ENCODE peak calls at places on chromosomes 11 and 22, in seven cellular contexts. One of them, this sample, is unnamed.

GRCh38 chr11:35047179-35047578 is 91.8 kb upstream of the CD44 start:
- DNase-seq in T-cell: peak
- DNase-seq in hepatic stellate cell: no peak
- DNase-seq in stimulated activated CD4-positive, alpha-beta T cell treated with anti-CD3 and anti-CD28 coated beads, Interleukin-12 subunit alpha, Interleukin-12 subunit beta, amount 100 ng/mL, for 4 hours: no peak
- DNase-seq in EL: no peak
- DNase-seq in body of pancreas: no peak
- DNase-seq in transverse colon: no peak
- DNase-seq in this sample: no peak

GRCh38 chr22:27616033-27616432 is 185.5 kb downstream of the MN1 start:
- DNase-seq in T-cell: no peak
- DNase-seq in hepatic stellate cell: no peak
- DNase-seq in stimulated activated CD4-positive, alpha-beta T cell treated with anti-CD3 and anti-CD28 coated beads, Interleukin-12 subunit alpha, Interleukin-12 subunit beta, amount 100 ng/mL, for 4 hours: no peak
- DNase-seq in EL: no peak
- DNase-seq in body of pancreas: no peak
- DNase-seq in transverse colon: no peak
- DNase-seq in this sample: no peak

GRCh38 chr11:75762885-75763284 is 5.7 kb upstream of the DGAT2 start:
- DNase-seq in T-cell: no peak
- DNase-seq in hepatic stellate cell: no peak
- DNase-seq in stimulated activated CD4-positive, alpha-beta T cell treated with anti-CD3 and anti-CD28 coated beads, Interleukin-12 subunit alpha, Interleukin-12 subunit beta, amount 100 ng/mL, for 4 hours: no peak
- DNase-seq in EL: no peak
- DNase-seq in body of pancreas: no peak
- DNase-seq in transverse colon: no peak
- DNase-seq in this sample: no peak

GRCh38 chr22:50267591-50268390 is 2.4 kb downstream of the MAPK11 start:
- DNase-seq in T-cell: peak
- DNase-seq in hepatic stellate cell: peak
- DNase-seq in stimulated activated CD4-positive, alpha-beta T cell treated with anti-CD3 and anti-CD28 coated beads, Interleukin-12 subunit alpha, Interleukin-12 subunit beta, amount 100 ng/mL, for 4 hours: peak
- DNase-seq in EL: peak
- DNase-seq in body of pancreas: peak
- DNase-seq in transverse colon: peak
- DNase-seq in this sample: peak

GRCh38 chr11:6615882-6616585 is 3.2 kb downstream of the TPP1 start:
- DNase-seq in T-cell: no peak
- DNase-seq in hepatic stellate cell: no peak
- DNase-seq in stimulated activated CD4-positive, alpha-beta T cell treated with anti-CD3 and anti-CD28 coated beads, Interleukin-12 subunit alpha, Interleukin-12 subunit beta, amount 100 ng/mL, for 4 hours: no peak
- DNase-seq in EL: peak
- DNase-seq in body of pancreas: no peak
- DNase-seq in transverse colon: no peak
- DNase-seq in this sample: no peak

GRCh38 chr11:69018924-69019323 is 5.9 kb upstream of the MRGPRF start:
- DNase-seq in T-cell: no peak
- DNase-seq in hepatic stellate cell: no peak
- DNase-seq in stimulated activated CD4-positive, alpha-beta T cell treated with anti-CD3 and anti-CD28 coated beads, Interleukin-12 subunit alpha, Interleukin-12 subunit beta, amount 100 ng/mL, for 4 hours: no peak
- DNase-seq in EL: peak
- DNase-seq in body of pancreas: no peak
- DNase-seq in transverse colon: no peak
- DNase-seq in this sample: peak

GRCh38 chr11:122646549-122647340 is 8.8 kb upstream of the UBASH3B start:
- DNase-seq in T-cell: no peak
- DNase-seq in hepatic stellate cell: peak
- DNase-seq in stimulated activated CD4-positive, alpha-beta T cell treated with anti-CD3 and anti-CD28 coated beads, Interleukin-12 subunit alpha, Interleukin-12 subunit beta, amount 100 ng/mL, for 4 hours: no peak
- DNase-seq in EL: peak
- DNase-seq in body of pancreas: no peak
- DNase-seq in transverse colon: no peak
- DNase-seq in this sample: no peak

GRCh38 chr22:49882519-49883293 is 29.1 kb downstream of the ZBED4 start:
- DNase-seq in T-cell: no peak
- DNase-seq in hepatic stellate cell: no peak
- DNase-seq in stimulated activated CD4-positive, alpha-beta T cell treated with anti-CD3 and anti-CD28 coated beads, Interleukin-12 subunit alpha, Interleukin-12 subunit beta, amount 100 ng/mL, for 4 hours: no peak
- DNase-seq in EL: no peak
- DNase-seq in body of pancreas: no peak
- DNase-seq in transverse colon: no peak
- DNase-seq in this sample: no peak

GRCh38 chr22:43832393-43833265 is 20.5 kb upstream of the EFCAB6 start:
- DNase-seq in T-cell: no peak
- DNase-seq in hepatic stellate cell: no peak
- DNase-seq in stimulated activated CD4-positive, alpha-beta T cell treated with anti-CD3 and anti-CD28 coated beads, Interleukin-12 subunit alpha, Interleukin-12 subunit beta, amount 100 ng/mL, for 4 hours: no peak
- DNase-seq in EL: no peak
- DNase-seq in body of pancreas: no peak
- DNase-seq in transverse colon: no peak
- DNase-seq in this sample: no peak

GRCh38 chr11:122309262-122309925 is 193.4 kb upstream of the BLID start:
- DNase-seq in T-cell: no peak
- DNase-seq in hepatic stellate cell: no peak
- DNase-seq in stimulated activated CD4-positive, alpha-beta T cell treated with anti-CD3 and anti-CD28 coated beads, Interleukin-12 subunit alpha, Interleukin-12 subunit beta, amount 100 ng/mL, for 4 hours: no peak
- DNase-seq in EL: no peak
- DNase-seq in body of pancreas: no peak
- DNase-seq in transverse colon: no peak
- DNase-seq in this sample: no peak

GRCh38 chr11:34757026-34757451 is 136.1 kb downstream of the EHF start:
- DNase-seq in T-cell: no peak
- DNase-seq in hepatic stellate cell: no peak
- DNase-seq in stimulated activated CD4-positive, alpha-beta T cell treated with anti-CD3 and anti-CD28 coated beads, Interleukin-12 subunit alpha, Interleukin-12 subunit beta, amount 100 ng/mL, for 4 hours: no peak
- DNase-seq in EL: no peak
- DNase-seq in body of pancreas: no peak
- DNase-seq in transverse colon: peak
- DNase-seq in this sample: no peak

GRCh38 chr22:46450931-46451660 is 86.3 kb downstream of the CELSR1 start:
- DNase-seq in T-cell: no peak
- DNase-seq in hepatic stellate cell: no peak
- DNase-seq in stimulated activated CD4-positive, alpha-beta T cell treated with anti-CD3 and anti-CD28 coated beads, Interleukin-12 subunit alpha, Interleukin-12 subunit beta, amount 100 ng/mL, for 4 hours: no peak
- DNase-seq in EL: no peak
- DNase-seq in body of pancreas: no peak
- DNase-seq in transverse colon: no peak
- DNase-seq in this sample: no peak

GRCh38 chr11:9617960-9618359 is 44.5 kb downstream of the WEE1 start:
- DNase-seq in T-cell: no peak
- DNase-seq in hepatic stellate cell: peak
- DNase-seq in stimulated activated CD4-positive, alpha-beta T cell treated with anti-CD3 and anti-CD28 coated beads, Interleukin-12 subunit alpha, Interleukin-12 subunit beta, amount 100 ng/mL, for 4 hours: no peak
- DNase-seq in EL: peak
- DNase-seq in body of pancreas: no peak
- DNase-seq in transverse colon: no peak
- DNase-seq in this sample: no peak

GRCh38 chr11:14242198-14242597 is 116.8 kb downstream of the RRAS2 start:
- DNase-seq in T-cell: no peak
- DNase-seq in hepatic stellate cell: no peak
- DNase-seq in stimulated activated CD4-positive, alpha-beta T cell treated with anti-CD3 and anti-CD28 coated beads, Interleukin-12 subunit alpha, Interleukin-12 subunit beta, amount 100 ng/mL, for 4 hours: no peak
- DNase-seq in EL: no peak
- DNase-seq in body of pancreas: peak
- DNase-seq in transverse colon: no peak
- DNase-seq in this sample: peak

GRCh38 chr22:33126881-33127280 is 68.7 kb upstream of the SYN3 start:
- DNase-seq in T-cell: no peak
- DNase-seq in hepatic stellate cell: no peak
- DNase-seq in stimulated activated CD4-positive, alpha-beta T cell treated with anti-CD3 and anti-CD28 coated beads, Interleukin-12 subunit alpha, Interleukin-12 subunit beta, amount 100 ng/mL, for 4 hours: no peak
- DNase-seq in EL: no peak
- DNase-seq in body of pancreas: no peak
- DNase-seq in transverse colon: no peak
- DNase-seq in this sample: no peak

GRCh38 chr11:39346043-39346442 is 2113.4 kb downstream of the LRRC4C start:
- DNase-seq in T-cell: no peak
- DNase-seq in hepatic stellate cell: no peak
- DNase-seq in stimulated activated CD4-positive, alpha-beta T cell treated with anti-CD3 and anti-CD28 coated beads, Interleukin-12 subunit alpha, Interleukin-12 subunit beta, amount 100 ng/mL, for 4 hours: no peak
- DNase-seq in EL: no peak
- DNase-seq in body of pancreas: no peak
- DNase-seq in transverse colon: no peak
- DNase-seq in this sample: no peak

GRCh38 chr11:101706015-101706414 is 122.2 kb upstream of the TRPC6 start:
- DNase-seq in T-cell: no peak
- DNase-seq in hepatic stellate cell: no peak
- DNase-seq in stimulated activated CD4-positive, alpha-beta T cell treated with anti-CD3 and anti-CD28 coated beads, Interleukin-12 subunit alpha, Interleukin-12 subunit beta, amount 100 ng/mL, for 4 hours: no peak
- DNase-seq in EL: no peak
- DNase-seq in body of pancreas: no peak
- DNase-seq in transverse colon: no peak
- DNase-seq in this sample: no peak

GRCh38 chr11:34731596-34731995 is 110.7 kb downstream of the EHF start:
- DNase-seq in T-cell: no peak
- DNase-seq in hepatic stellate cell: no peak
- DNase-seq in stimulated activated CD4-positive, alpha-beta T cell treated with anti-CD3 and anti-CD28 coated beads, Interleukin-12 subunit alpha, Interleukin-12 subunit beta, amount 100 ng/mL, for 4 hours: no peak
- DNase-seq in EL: no peak
- DNase-seq in body of pancreas: no peak
- DNase-seq in transverse colon: no peak
- DNase-seq in this sample: no peak

GRCh38 chr11:16193897-16194381 is 162.4 kb downstream of the SOX6 start:
- DNase-seq in T-cell: no peak
- DNase-seq in hepatic stellate cell: no peak
- DNase-seq in stimulated activated CD4-positive, alpha-beta T cell treated with anti-CD3 and anti-CD28 coated beads, Interleukin-12 subunit alpha, Interleukin-12 subunit beta, amount 100 ng/mL, for 4 hours: no peak
- DNase-seq in EL: no peak
- DNase-seq in body of pancreas: no peak
- DNase-seq in transverse colon: no peak
- DNase-seq in this sample: no peak

GRCh38 chr11:844693-845644 is 2.3 kb downstream of the TSPAN4 start:
- DNase-seq in T-cell: no peak
- DNase-seq in hepatic stellate cell: peak
- DNase-seq in stimulated activated CD4-positive, alpha-beta T cell treated with anti-CD3 and anti-CD28 coated beads, Interleukin-12 subunit alpha, Interleukin-12 subunit beta, amount 100 ng/mL, for 4 hours: no peak
- DNase-seq in EL: peak
- DNase-seq in body of pancreas: peak
- DNase-seq in transverse colon: peak
- DNase-seq in this sample: peak

GRCh38 chr11:57462597-57462996 is 2.3 kb downstream of the RTN4RL2 start:
- DNase-seq in T-cell: no peak
- DNase-seq in hepatic stellate cell: no peak
- DNase-seq in stimulated activated CD4-positive, alpha-beta T cell treated with anti-CD3 and anti-CD28 coated beads, Interleukin-12 subunit alpha, Interleukin-12 subunit beta, amount 100 ng/mL, for 4 hours: no peak
- DNase-seq in EL: no peak
- DNase-seq in body of pancreas: no peak
- DNase-seq in transverse colon: no peak
- DNase-seq in this sample: no peak

This sample was measured in testis.